ENCODE peak calls at places on chromosomes 4 and X, in six cellular contexts. V is colonic mucosa; L is MCF 10A; Y is CD8-positive, alpha-beta T cell; N is AG09319; O is transverse colon. X is an unnamed sample.

GRCh38 chr4:76904646-76905190 is 6.8 kb upstream of the SOWAHB start:
- DNase-seq in N (no peak), Y (no peak), V (no peak), O (no peak), L (no peak), X (no peak)

GRCh38 chr4:77465271-77465670 is 140.3 kb upstream of the CXCL13 start:
- DNase-seq in O (peak; percentile 15), N (no peak), V (peak; percentile 24), L (peak; percentile 45), Y (no peak), X (no peak)

GRCh38 chr4:8239661-8240060 is 29.9 kb upstream of the HTRA3 start:
- DNase-seq in O (no peak), L (no peak), V (no peak), Y (no peak), N (no peak), X (no peak)

GRCh38 chrX:69165116-69165651 is at the start of gene PJA1:
- DNase-seq in O (peak; percentile 73), L (peak; percentile 49), Y (peak; percentile 64), N (peak; percentile 32), V (peak; percentile 65), X (peak; percentile 60)

GRCh38 chr4:64533637-64534036 is 124.4 kb upstream of the TECRL start:
- DNase-seq in L (no peak), O (no peak), Y (no peak), N (no peak), V (no peak), X (no peak)

GRCh38 chr4:188439641-188440311 is 300.5 kb downstream of the TRIML1 start:
- DNase-seq in O (no peak), V (no peak), Y (no peak), L (peak; percentile 72), N (no peak), X (no peak)

GRCh38 chr4:109989044-109989443 is 76.4 kb downstream of the EGF start:
- DNase-seq in O (no peak), N (no peak), V (no peak), L (peak; percentile 97), Y (no peak), X (no peak)

GRCh38 chr4:77881460-77882295 is 19.0 kb downstream of the MRPL1 start:
- DNase-seq in O (no peak), Y (no peak), N (no peak), L (peak; percentile 48), V (peak; percentile 35), X (no peak)

GRCh38 chr4:7247946-7248345 is 55.6 kb downstream of the SORCS2 start:
- DNase-seq in Y (no peak), V (no peak), O (no peak), L (no peak), N (no peak), X (no peak)

GRCh38 chr4:52659722-52660261 is 691 bp upstream of the USP46 start:
- DNase-seq in N (no peak), O (peak; percentile 68), Y (peak; percentile 26), V (peak; percentile 71), L (peak; percentile 28), X (no peak)

GRCh38 chr4:54658321-54659093 is 750 bp downstream of the KIT start:
- DNase-seq in N (no peak), V (peak; percentile 61), L (peak; percentile 43), O (peak; percentile 46), Y (no peak), X (no peak)

GRCh38 chrX:4268676-4269075 is 555.2 kb upstream of the PRKX start:
- DNase-seq in O (no peak), N (no peak), V (no peak), Y (no peak), L (no peak), X (no peak)

GRCh38 chrX:4263005-4263404 is 549.6 kb upstream of the PRKX start:
- DNase-seq in L (no peak), Y (no peak), N (no peak), O (no peak), V (no peak), X (no peak)

DNA sequence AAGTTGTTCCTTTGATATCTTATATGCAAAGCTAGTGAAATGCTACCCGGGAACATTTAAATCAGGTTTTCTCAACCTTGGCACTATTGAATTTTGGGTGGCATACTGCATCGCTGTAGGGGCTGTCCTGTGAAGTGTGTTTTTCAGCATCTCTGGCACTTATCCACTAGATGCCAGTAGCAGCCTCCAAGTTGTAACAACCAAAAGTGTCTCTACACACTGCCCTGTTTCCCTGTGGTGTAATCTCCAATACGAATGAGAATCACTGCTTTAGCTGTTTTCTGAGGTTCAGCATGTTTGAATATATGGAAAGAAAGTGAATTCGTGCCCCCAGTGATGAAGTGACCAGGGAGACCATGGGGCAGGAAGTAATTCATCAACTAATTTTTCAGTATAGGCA is 551.6 kb upstream of the PRKX start:
- DNase-seq in V (no peak), O (no peak), Y (no peak), L (no peak), N (no peak), X (no peak)
- TF ChIP-seq CTCF in V (no peak), O (no peak), Y (no peak), L (no peak), N (no peak), X (no peak)

GRCh38 chrX:15781964-15782711 is 8.1 kb upstream of the ZRSR2 start:
- DNase-seq in L (no peak), V (no peak), O (peak; percentile 13), N (no peak), Y (no peak), X (no peak)
- TF ChIP-seq CTCF in L (no peak), V (no peak), O (no peak), N (no peak), Y (no peak), X (no peak)

GRCh38 chr4:26787461-26788340 is 72.9 kb upstream of the STIM2 start:
- DNase-seq in N (no peak), L (peak; percentile 88), Y (peak; percentile 29), O (peak; percentile 39), V (peak; percentile 57), X (no peak)
- TF ChIP-seq CTCF in N (peak; percentile 23), L (no peak), Y (peak; percentile 39), O (no peak), V (peak; percentile 12), X (no peak)

GRCh38 chrX:139738581-139738980 is 30.6 kb upstream of the MCF2 start:
- DNase-seq in L (peak; percentile 54), Y (no peak), V (no peak), O (no peak), N (no peak), X (no peak)

GRCh38 chrX:139739138-139739537 is 31.2 kb upstream of the MCF2 start:
- DNase-seq in Y (no peak), O (no peak), V (no peak), N (no peak), L (peak; percentile 76), X (no peak)

GRCh38 chrX:139734996-139735395 is 27.0 kb upstream of the MCF2 start:
- DNase-seq in L (no peak), N (no peak), V (no peak), O (no peak), Y (no peak), X (no peak)
- TF ChIP-seq CTCF in L (no peak), N (no peak), V (no peak), O (no peak), Y (no peak), X (no peak)